ENCODE peak calls at places on chromosomes 7 and 10, in eight cellular contexts. One of them, this sample, is unnamed.

GRCh38 chr7:142542938-142543337 is 206.3 kb upstream of the PRSS1 start:
- DNase-seq in G401: no peak
- DNase-seq in T-helper 2 cell: no peak
- DNase-seq in glutamatergic neuron: no peak
- DNase-seq in naive B cell: no peak
- DNase-seq in stimulated activated naive CD8-positive, alpha-beta T cell treated with anti-CD3 and anti-CD28 coated beads, Interleukin-15, amount 100 ng/mL, for 72 hours: no peak
- DNase-seq in SW480: no peak
- DNase-seq in SJSA1: no peak
- DNase-seq in this sample: no peak

GRCh38 chr7:143012001-143012400 is 14.9 kb downstream of the OR9A2 start:
- DNase-seq in SJSA1: no peak
- DNase-seq in glutamatergic neuron: no peak
- DNase-seq in stimulated activated naive CD8-positive, alpha-beta T cell treated with anti-CD3 and anti-CD28 coated beads, Interleukin-15, amount 100 ng/mL, for 72 hours: no peak
- DNase-seq in naive B cell: no peak
- DNase-seq in T-helper 2 cell: no peak
- DNase-seq in SW480: no peak
- DNase-seq in G401: no peak
- DNase-seq in this sample: no peak

GRCh38 chr10:71587941-71588573 is 131.5 kb downstream of the C10orf105 start:
- DNase-seq in G401: no peak
- DNase-seq in stimulated activated naive CD8-positive, alpha-beta T cell treated with anti-CD3 and anti-CD28 coated beads, Interleukin-15, amount 100 ng/mL, for 72 hours: no peak
- DNase-seq in SJSA1: no peak
- DNase-seq in T-helper 2 cell: no peak
- DNase-seq in SW480: no peak
- DNase-seq in glutamatergic neuron: no peak
- DNase-seq in naive B cell: no peak
- DNase-seq in this sample: no peak

GRCh38 chr7:99737726-99738125 is 2.7 kb upstream of the CYP3A7 start:
- DNase-seq in glutamatergic neuron: no peak
- DNase-seq in SW480: no peak
- DNase-seq in T-helper 2 cell: no peak
- DNase-seq in stimulated activated naive CD8-positive, alpha-beta T cell treated with anti-CD3 and anti-CD28 coated beads, Interleukin-15, amount 100 ng/mL, for 72 hours: no peak
- DNase-seq in naive B cell: no peak
- DNase-seq in G401: no peak
- DNase-seq in SJSA1: no peak
- DNase-seq in this sample: no peak

GRCh38 chr7:114789942-114790341 is 132.0 kb upstream of the MDFIC start:
- DNase-seq in glutamatergic neuron: no peak
- DNase-seq in stimulated activated naive CD8-positive, alpha-beta T cell treated with anti-CD3 and anti-CD28 coated beads, Interleukin-15, amount 100 ng/mL, for 72 hours: no peak
- DNase-seq in SW480: no peak
- DNase-seq in naive B cell: no peak
- DNase-seq in SJSA1: no peak
- DNase-seq in G401: no peak
- DNase-seq in T-helper 2 cell: no peak
- DNase-seq in this sample: no peak

GRCh38 chr7:7667187-7667586 is 26.6 kb downstream of the UMAD1 start:
- DNase-seq in T-helper 2 cell: no peak
- DNase-seq in stimulated activated naive CD8-positive, alpha-beta T cell treated with anti-CD3 and anti-CD28 coated beads, Interleukin-15, amount 100 ng/mL, for 72 hours: no peak
- DNase-seq in SW480: no peak
- DNase-seq in G401: no peak
- DNase-seq in naive B cell: no peak
- DNase-seq in SJSA1: no peak
- DNase-seq in glutamatergic neuron: no peak
- DNase-seq in this sample: no peak

GRCh38 chr7:128279124-128279713 is 38.1 kb downstream of the LEP start:
- DNase-seq in stimulated activated naive CD8-positive, alpha-beta T cell treated with anti-CD3 and anti-CD28 coated beads, Interleukin-15, amount 100 ng/mL, for 72 hours: no peak
- DNase-seq in SW480: no peak
- DNase-seq in naive B cell: no peak
- DNase-seq in G401: no peak
- DNase-seq in T-helper 2 cell: no peak
- DNase-seq in SJSA1: no peak
- DNase-seq in glutamatergic neuron: no peak
- DNase-seq in this sample: no peak

GRCh38 chr7:116546054-116546453 is 21.2 kb downstream of the CAV1 start:
- DNase-seq in naive B cell: no peak
- DNase-seq in stimulated activated naive CD8-positive, alpha-beta T cell treated with anti-CD3 and anti-CD28 coated beads, Interleukin-15, amount 100 ng/mL, for 72 hours: no peak
- DNase-seq in T-helper 2 cell: no peak
- DNase-seq in SJSA1: no peak
- DNase-seq in glutamatergic neuron: no peak
- DNase-seq in G401: no peak
- DNase-seq in SW480: no peak
- DNase-seq in this sample: no peak

GRCh38 chr10:43842072-43842471 is 193.4 kb upstream of the ZNF32 start:
- DNase-seq in SJSA1: no peak
- DNase-seq in T-helper 2 cell: no peak
- DNase-seq in naive B cell: no peak
- DNase-seq in SW480: no peak
- DNase-seq in glutamatergic neuron: no peak
- DNase-seq in stimulated activated naive CD8-positive, alpha-beta T cell treated with anti-CD3 and anti-CD28 coated beads, Interleukin-15, amount 100 ng/mL, for 72 hours: no peak
- DNase-seq in G401: no peak
- DNase-seq in this sample: no peak

GRCh38 chr10:115951242-115951641 is 321.8 kb downstream of the GFRA1 start:
- DNase-seq in naive B cell: no peak
- DNase-seq in SW480: no peak
- DNase-seq in glutamatergic neuron: no peak
- DNase-seq in stimulated activated naive CD8-positive, alpha-beta T cell treated with anti-CD3 and anti-CD28 coated beads, Interleukin-15, amount 100 ng/mL, for 72 hours: no peak
- DNase-seq in T-helper 2 cell: no peak
- DNase-seq in G401: no peak
- DNase-seq in SJSA1: no peak
- DNase-seq in this sample: peak

GRCh38 chr7:4257390-4258111 is 424.5 kb upstream of the FOXK1 start:
- DNase-seq in G401: no peak
- DNase-seq in stimulated activated naive CD8-positive, alpha-beta T cell treated with anti-CD3 and anti-CD28 coated beads, Interleukin-15, amount 100 ng/mL, for 72 hours: no peak
- DNase-seq in T-helper 2 cell: no peak
- DNase-seq in naive B cell: no peak
- DNase-seq in SJSA1: no peak
- DNase-seq in glutamatergic neuron: peak
- DNase-seq in SW480: no peak
- DNase-seq in this sample: no peak

GRCh38 chr7:128065872-128066271 is 34.6 kb upstream of the LRRC4 start:
- DNase-seq in T-helper 2 cell: no peak
- DNase-seq in naive B cell: no peak
- DNase-seq in G401: peak
- DNase-seq in glutamatergic neuron: no peak
- DNase-seq in stimulated activated naive CD8-positive, alpha-beta T cell treated with anti-CD3 and anti-CD28 coated beads, Interleukin-15, amount 100 ng/mL, for 72 hours: no peak
- DNase-seq in SJSA1: no peak
- DNase-seq in SW480: no peak
- DNase-seq in this sample: no peak

GRCh38 chr7:143416565-143417149 is 8.0 kb upstream of the EPHA1 start:
- DNase-seq in glutamatergic neuron: no peak
- DNase-seq in T-helper 2 cell: no peak
- DNase-seq in stimulated activated naive CD8-positive, alpha-beta T cell treated with anti-CD3 and anti-CD28 coated beads, Interleukin-15, amount 100 ng/mL, for 72 hours: no peak
- DNase-seq in naive B cell: peak
- DNase-seq in SW480: peak
- DNase-seq in SJSA1: no peak
- DNase-seq in G401: peak
- DNase-seq in this sample: no peak

This sample was measured in DMS153.